ENCODE peak calls at places on chromosomes 2 and 18, in nine cellular contexts. T is ovary, K is astrocyte, G is right lobe of liver, W is upper lobe of right lung, P is Peyer's patch, B is left lung, Y is fibroblast of lung, A is testis. Q is an unnamed sample.

GRCh38 chr18:3062798-3063563 is 50.0 kb upstream of the LPIN2 start:
- DNase-seq in T (peak), G (peak), K (no peak), Y (peak), A (peak), W (peak), B (peak), P (peak), Q (no peak)

GRCh38 chr18:55097406-55098170 is 138.3 kb upstream of the CCDC68 start:
- DNase-seq in K (peak), B (no peak), P (no peak), Y (peak), G (no peak), A (no peak), T (no peak), W (no peak), Q (no peak)

GRCh38 chr2:162340822-162341221 is 3.1 kb upstream of the GCA start:
- DNase-seq in T (no peak), G (no peak), B (no peak), A (no peak), P (no peak), W (no peak), K (no peak), Y (no peak), Q (no peak)

GRCh38 chr18:44870631-44871502 is 190.2 kb downstream of the SETBP1 start:
- DNase-seq in P (no peak), B (no peak), Y (no peak), K (no peak), A (no peak), G (no peak), W (no peak), T (no peak), Q (no peak)

GRCh38 chr2:12412898-12413305 is 303.8 kb upstream of the TRIB2 start:
- DNase-seq in P (no peak), B (no peak), W (no peak), T (no peak), G (no peak), K (peak), A (no peak), Y (peak), Q (no peak)

GRCh38 chr18:77077836-77078456 is 54.6 kb downstream of the MBP start:
- DNase-seq in B (no peak), K (peak), W (no peak), G (no peak), P (no peak), A (no peak), Y (peak), T (no peak), Q (no peak)

GRCh38 chr2:122583159-122583917 is 827.9 kb downstream of the TSN start:
- DNase-seq in Y (no peak), W (no peak), P (no peak), B (no peak), A (no peak), T (no peak), K (no peak), G (no peak), Q (no peak)

GRCh38 chr2:191636235-191636543 is 41.7 kb upstream of the NABP1 start:
- DNase-seq in P (no peak), A (no peak), T (no peak), G (no peak), K (peak), W (no peak), Y (peak), B (no peak), Q (peak)

GRCh38 chr18:39946623-39947061 is 2008.4 kb upstream of the PIK3C3 start:
- DNase-seq in K (peak), W (no peak), P (no peak), B (peak), G (no peak), Y (peak), A (peak), T (no peak), Q (peak)

GRCh38 chr2:200104015-200104414 is 148.6 kb downstream of the MAIP1 start:
- DNase-seq in T (no peak), K (peak), P (no peak), B (no peak), Y (peak), G (no peak), W (no peak), A (no peak), Q (no peak)

GRCh38 chr2:149561309-149561926 is 26.2 kb downstream of the MMADHC start:
- DNase-seq in K (no peak), Y (peak), W (no peak), T (no peak), G (no peak), A (peak), B (no peak), P (no peak), Q (no peak)

GRCh38 chr2:152613235-152613634 is 104.0 kb downstream of the PRPF40A start:
- DNase-seq in P (no peak), W (no peak), Y (peak), T (no peak), B (no peak), G (no peak), K (no peak), A (no peak), Q (no peak)

DNA sequence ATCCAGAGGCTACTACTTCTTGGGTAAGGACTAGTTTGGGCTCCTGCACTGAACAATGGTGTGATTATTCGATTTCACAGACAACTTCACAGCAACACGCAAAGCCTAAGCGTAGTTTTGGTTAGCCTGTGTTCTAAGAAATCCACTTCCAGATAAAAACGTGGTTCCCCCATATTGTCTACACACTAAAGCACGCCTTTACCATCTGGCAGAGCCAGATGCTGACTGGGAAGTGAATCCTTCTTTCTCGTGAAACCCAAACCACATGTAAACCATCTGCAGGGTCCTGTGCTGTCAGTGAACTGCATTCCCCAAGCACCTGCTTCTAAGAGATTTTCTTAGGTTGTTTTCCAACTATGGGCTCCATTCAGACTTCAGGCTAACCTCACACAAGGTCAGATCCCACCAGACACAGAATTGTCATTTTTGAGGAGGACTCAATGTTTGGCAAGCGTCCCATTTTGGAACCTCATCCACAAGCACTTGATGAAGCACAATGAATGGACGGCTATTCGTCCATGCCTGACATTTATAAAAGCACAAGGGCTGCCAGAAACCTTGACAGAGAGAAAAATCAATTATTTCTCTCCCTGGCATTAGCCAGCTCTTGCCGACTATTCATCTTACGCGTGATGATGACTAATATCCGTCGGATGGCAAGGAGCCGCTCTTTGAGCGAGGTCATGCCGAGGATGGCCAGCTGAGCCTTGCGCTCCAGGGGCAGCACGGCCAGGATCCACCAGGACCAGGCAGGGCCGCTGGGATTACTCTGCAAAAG is 38.4 kb downstream of the LONRF2 start:
- DNase-seq in W (no peak), T (peak), B (no peak), Y (no peak), A (no peak), G (no peak), K (peak), P (no peak), Q (no peak)
- H3K27ac ChIP-seq in W (no peak), T (peak), B (no peak), Y (no peak), A (peak), G (no peak), K (no peak), P (no peak), Q (no peak)

DNA sequence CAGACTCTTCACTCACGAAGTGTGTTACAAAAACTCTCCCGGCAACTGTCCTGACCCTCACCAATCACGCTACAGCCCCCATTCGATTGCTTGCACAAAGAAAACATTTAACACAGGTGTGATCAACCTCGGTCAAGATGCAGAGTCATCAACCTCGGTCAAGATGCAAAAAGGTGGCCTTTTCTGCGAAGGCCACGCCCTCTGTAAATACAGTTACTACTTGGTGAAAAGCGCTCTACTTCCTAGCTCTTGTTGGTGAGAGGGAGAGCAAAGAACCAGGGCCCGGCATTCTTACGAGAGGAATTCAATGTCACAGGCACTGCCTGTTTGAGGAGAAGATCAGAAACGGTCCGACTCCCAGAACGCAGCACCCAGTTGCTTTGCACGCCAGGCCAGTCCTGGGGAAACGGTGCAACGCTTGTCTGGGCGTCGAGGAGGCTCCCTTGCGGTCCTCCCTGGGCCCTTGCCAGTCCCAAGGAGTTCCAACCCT is 2.0 kb downstream of the PIEZO2 start:
- DNase-seq in G (no peak), K (no peak), W (no peak), B (no peak), A (no peak), T (no peak), Y (peak), P (no peak), Q (no peak)
- H3K4me3 ChIP-seq in G (peak), K (no peak), W (peak), B (peak), A (no peak), T (no peak), Y (peak), P (no peak), Q (peak)

GRCh38 chr2:29317801-29318485 is 202.7 kb downstream of the CLIP4 start:
- DNase-seq in Y (no peak), B (no peak), T (no peak), P (no peak), G (no peak), A (no peak), K (no peak), W (no peak), Q (no peak)

GRCh38 chr2:29317077-29317517 is 201.9 kb downstream of the CLIP4 start:
- DNase-seq in Y (no peak), K (peak), A (no peak), W (no peak), P (no peak), B (no peak), T (no peak), G (no peak), Q (no peak)

GRCh38 chr2:29311458-29311857 is 196.2 kb downstream of the CLIP4 start:
- DNase-seq in P (no peak), B (no peak), A (no peak), Y (no peak), T (no peak), K (no peak), G (no peak), W (no peak), Q (no peak)

GRCh38 chr2:29310665-29311348 is 195.6 kb downstream of the CLIP4 start:
- DNase-seq in G (no peak), K (no peak), A (no peak), W (no peak), B (no peak), Y (no peak), T (no peak), P (no peak), Q (no peak)

DNA sequence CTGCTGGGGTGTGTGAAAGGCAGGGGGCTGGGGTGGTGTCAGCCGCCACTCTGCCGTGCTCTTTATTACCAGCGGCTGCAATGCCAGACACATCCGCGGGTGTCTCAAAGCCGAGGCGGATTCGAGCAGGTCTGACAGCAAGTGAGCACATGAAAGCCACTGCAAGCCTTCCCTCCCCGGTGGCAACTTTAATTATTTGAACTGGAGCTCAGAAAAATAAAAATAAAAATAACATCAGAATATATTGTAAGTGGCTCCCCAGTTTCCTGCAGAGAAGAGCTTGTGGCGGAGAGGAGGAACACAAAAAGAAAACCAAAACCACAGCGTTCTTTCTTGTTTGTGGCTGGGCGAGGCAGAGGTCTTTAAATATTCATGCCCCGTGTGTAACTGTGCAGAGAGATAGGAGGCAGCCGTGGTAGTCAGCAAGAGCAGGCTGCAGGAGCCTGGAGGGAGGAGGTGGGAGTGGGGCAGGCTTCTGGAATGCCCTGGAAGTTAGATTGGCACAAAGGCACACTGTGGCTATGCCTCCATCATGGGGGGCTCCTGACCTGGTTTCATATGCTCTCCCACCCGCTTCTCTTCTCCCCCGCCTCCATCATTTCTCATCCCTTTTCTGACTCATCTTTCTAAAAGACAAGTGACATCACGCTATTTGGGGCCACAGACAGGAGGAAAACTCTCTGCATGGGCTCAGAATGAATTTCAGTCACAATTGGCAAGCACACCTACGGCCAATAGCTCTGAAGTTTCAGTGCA is 199.8 kb downstream of the CLIP4 start:
- DNase-seq in W (no peak), P (no peak), K (peak), Y (no peak), T (no peak), G (no peak), B (no peak), A (peak), Q (no peak)
- TF ChIP-seq CTCF in W (peak), P (no peak), K (peak), Y (no peak), T (no peak), G (no peak), B (no peak), A (no peak), Q (peak)

GRCh38 chr2:42198466-42198865 is 29.3 kb downstream of the EML4 start:
- DNase-seq in Y (no peak), W (no peak), B (no peak), K (no peak), P (no peak), G (no peak), A (no peak), T (no peak), Q (no peak)
- H3K27ac ChIP-seq in Y (no peak), W (no peak), B (no peak), K (no peak), P (no peak), G (no peak), A (no peak), T (no peak), Q (no peak)

DNA sequence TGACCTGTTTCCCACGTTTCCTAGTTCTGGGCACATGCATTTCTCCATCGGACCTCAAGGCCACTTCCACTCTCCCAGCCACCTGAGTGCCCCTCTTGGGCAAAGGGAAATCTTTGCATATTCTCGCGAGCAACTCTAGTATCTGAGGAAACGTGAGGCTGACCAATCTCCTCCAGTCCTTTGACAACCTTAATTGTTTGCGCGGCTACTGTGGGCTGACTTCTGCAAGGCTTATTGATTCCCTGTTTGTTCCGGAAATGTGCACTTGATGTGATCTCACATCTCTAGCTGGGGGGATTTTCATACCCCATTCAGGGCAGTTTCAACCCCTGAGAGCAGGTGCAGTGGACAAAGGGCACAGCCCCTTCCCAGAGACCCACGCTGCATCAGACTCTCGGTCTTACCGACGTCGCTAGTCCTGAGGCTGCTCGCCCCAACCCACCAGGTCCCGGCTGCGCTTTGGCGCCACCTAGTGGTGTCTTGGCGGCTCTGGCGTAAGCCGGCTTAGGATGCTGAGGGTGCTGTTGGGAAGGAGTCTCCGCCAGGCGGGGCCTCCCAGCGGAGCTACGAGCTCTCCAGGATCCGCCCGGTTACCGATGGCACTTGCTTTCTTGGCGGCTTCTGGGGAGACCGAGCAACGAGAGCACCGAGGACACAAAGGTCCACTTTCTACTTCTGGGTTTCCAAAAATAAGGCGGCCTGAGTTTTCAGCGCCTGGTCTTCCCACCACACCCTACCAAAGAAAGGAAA is 24.8 kb upstream of the SPR start:
- DNase-seq in P (peak), B (peak), G (peak), K (peak), W (peak), A (peak), T (peak), Y (peak), Q (peak)
- H3K4me3 ChIP-seq in P (peak), B (no peak), G (peak), K (peak), W (no peak), A (peak), T (no peak), Y (peak), Q (peak)

GRCh38 chr2:133596701-133597393 is 28.6 kb upstream of the NCKAP5 start:
- DNase-seq in B (no peak), T (no peak), Y (no peak), P (no peak), W (no peak), K (peak), A (no peak), G (no peak), Q (no peak)

GRCh38 chr2:133586978-133587377 is 18.7 kb upstream of the NCKAP5 start:
- DNase-seq in A (no peak), B (no peak), P (no peak), W (no peak), K (peak), Y (no peak), G (no peak), T (no peak), Q (no peak)

GRCh38 chr2:133588144-133588543 is 19.9 kb upstream of the NCKAP5 start:
- DNase-seq in K (no peak), G (no peak), B (no peak), Y (no peak), T (no peak), W (no peak), A (no peak), P (no peak), Q (no peak)

DNA sequence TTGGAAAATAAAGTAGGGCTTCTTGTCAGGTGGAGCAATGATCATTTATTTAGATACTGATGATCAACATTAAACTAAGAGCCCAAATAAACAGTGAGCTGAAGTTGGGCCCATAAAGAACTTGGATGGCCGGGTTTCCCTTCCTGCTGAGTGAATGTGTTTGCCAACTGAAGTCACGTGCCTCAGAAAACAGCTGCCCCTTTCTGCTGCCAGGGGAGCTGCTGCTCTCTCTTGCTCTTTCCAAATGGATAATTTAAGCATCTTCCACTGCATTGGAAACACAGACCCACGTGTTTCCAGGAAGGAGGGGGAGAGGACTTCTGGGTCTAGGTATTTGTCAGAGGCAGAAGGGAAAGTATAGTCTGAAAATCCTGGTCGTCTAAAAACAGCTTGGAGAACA is 22.9 kb upstream of the NCKAP5 start:
- DNase-seq in Y (peak), P (no peak), G (peak), W (no peak), K (peak), B (no peak), A (peak), T (peak), Q (peak)
- TF ChIP-seq CTCF in Y (no peak), P (no peak), G (no peak), W (no peak), K (no peak), B (no peak), A (no peak), T (no peak), Q (peak)